ENCODE peak calls at places on chromosomes 2 and 18, in four cellular contexts. Y is AG04450, B is upper lobe of left lung, F is K562. Q is an unnamed sample.
A peak's percentile ranks its signal among the peaks of the same experiment; 100 is the strongest.

GRCh38 chr2:237320801-237321563 is 93.0 kb downstream of the COL6A3 start:
- DNase-seq in Y (no peak), B (no peak), F (no peak), Q (peak; percentile 92)

GRCh38 chr2:185979546-185980071 is 241.0 kb downstream of the FSIP2 start:
- DNase-seq in Y (no peak), B (no peak), F (no peak), Q (no peak)

GRCh38 chr2:210337159-210337558 is 22.2 kb upstream of the MYL1 start:
- DNase-seq in Y (no peak), B (no peak), F (no peak), Q (no peak)

GRCh38 chr18:78160961-78161656 is 818.5 kb upstream of the SALL3 start:
- DNase-seq in Y (no peak), B (no peak), F (no peak), Q (no peak)

GRCh38 chr18:1659190-1659589 is 754.5 kb downstream of the ADCYAP1 start:
- DNase-seq in Y (no peak), B (peak; percentile 76), F (no peak), Q (no peak)

GRCh38 chr2:17171446-17172049 is 346.7 kb downstream of the RAD51AP2 start:
- DNase-seq in Y (no peak), B (no peak), F (peak; percentile 14), Q (no peak)

GRCh38 chr18:63994783-63995399 is 25.0 kb downstream of the SERPINB8 start:
- DNase-seq in Y (peak; percentile 34), B (peak; percentile 52), F (peak; percentile 30), Q (peak; percentile 35)

GRCh38 chr2:106845716-106846115 is 40.3 kb downstream of the ST6GAL2 start:
- DNase-seq in Y (no peak), B (no peak), F (no peak), Q (no peak)

GRCh38 chr2:197878792-197879191 is 74.4 kb downstream of the PLCL1 start:
- DNase-seq in Y (no peak), B (no peak), F (no peak), Q (no peak)

GRCh38 chr18:27785815-27786537 is 391.0 kb downstream of the CDH2 start:
- DNase-seq in Y (no peak), B (peak; percentile 21), F (no peak), Q (no peak)

GRCh38 chr2:219104107-219105050 is 43.7 kb upstream of the IHH start:
- DNase-seq in Y (no peak), B (no peak), F (peak; percentile 31), Q (no peak)

GRCh38 chr18:72086421-72086820 is 457.7 kb downstream of the CBLN2 start:
- DNase-seq in Y (no peak), B (no peak), F (no peak), Q (no peak)

GRCh38 chr2:3237501-3237889 is 140.1 kb downstream of the EIPR1 start:
- DNase-seq in Y (no peak), B (no peak), F (no peak), Q (no peak)

GRCh38 chr18:2147866-2148265 is 423.4 kb downstream of the METTL4 start:
- DNase-seq in Y (no peak), B (no peak), F (no peak), Q (peak; percentile 63)

GRCh38 chr2:231016576-231017249 is 20.6 kb upstream of the C2orf72 start:
- DNase-seq in Y (no peak), B (no peak), F (no peak), Q (no peak)

GRCh38 chr2:39530423-39530866 is 93.4 kb upstream of the MAP4K3 start:
- DNase-seq in Y (no peak), B (no peak), F (no peak), Q (no peak)

GRCh38 chr2:36733215-36733614 is 36.7 kb downstream of the VIT start:
- DNase-seq in Y (no peak), B (no peak), F (no peak), Q (no peak)

GRCh38 chr2:135797497-135798274 is 39.3 kb downstream of the LCT start:
- DNase-seq in Y (peak; percentile 61), B (peak; percentile 84), F (peak; percentile 81), Q (peak; percentile 71)

GRCh38 chr18:13452448-13452811 is 233.9 kb downstream of the LDLRAD4 start:
- DNase-seq in Y (no peak), B (no peak), F (no peak), Q (peak; percentile 74)

GRCh38 chr2:219453691-219454131 is 19.1 kb downstream of the SPEG start:
- DNase-seq in Y (peak; percentile 87), B (no peak), F (no peak), Q (peak; percentile 98)

GRCh38 chr2:168183308-168183997 is 63.9 kb downstream of the STK39 start:
- DNase-seq in Y (no peak), B (no peak), F (no peak), Q (no peak)

GRCh38 chr2:199457147-199458016 is at the start of gene SATB2:
- DNase-seq in Y (no peak), B (no peak), F (peak; percentile 62), Q (no peak)

GRCh38 chr2:231034291-231034882 is 2.9 kb upstream of the C2orf72 start:
- DNase-seq in Y (no peak), B (no peak), F (no peak), Q (no peak)

GRCh38 chr2:37080674-37081073 is 3.5 kb downstream of the HEATR5B start:
- DNase-seq in Y (no peak), B (no peak), F (no peak), Q (no peak)

GRCh38 chr2:31294230-31294629 is 60.3 kb downstream of the EHD3 start:
- DNase-seq in Y (no peak), B (no peak), F (no peak), Q (no peak)

GRCh38 chr2:67437132-67437531 is 40.0 kb downstream of the ETAA1 start:
- DNase-seq in Y (no peak), B (no peak), F (no peak), Q (no peak)

GRCh38 chr2:165471349-165471975 is 2.0 kb downstream of the CSRNP3 start:
- DNase-seq in Y (no peak), B (no peak), F (no peak), Q (no peak)

GRCh38 chr2:238091426-238092060 is 8.6 kb upstream of the ESPNL start:
- DNase-seq in Y (no peak), B (no peak), F (no peak), Q (no peak)

GRCh38 chr2:38454081-38454480 is 77.0 kb upstream of the ATL2 start:
- DNase-seq in Y (no peak), B (no peak), F (no peak), Q (no peak)

GRCh38 chr2:184067502-184067901 is 530.8 kb upstream of the ZNF804A start:
- DNase-seq in Y (no peak), B (no peak), F (no peak), Q (no peak)

GRCh38 chr18:69358197-69358895 is 42.3 kb upstream of the DOK6 start:
- DNase-seq in Y (no peak), B (no peak), F (no peak), Q (no peak)

GRCh38 chr2:45707661-45708060 is 56.2 kb downstream of the PRKCE start:
- DNase-seq in Y (no peak), B (no peak), F (no peak), Q (no peak)
- H3K27me3 ChIP-seq in Y (no peaks in the 10 kb centered on the region), B (no peaks in the 10 kb centered on the region), F (peaks cover 16% of the 10 kb centered on the region), Q (no peaks in the 10 kb centered on the region)

GRCh38 chr2:71072492-71072891 is 4.0 kb downstream of the NAGK start:
- DNase-seq in Y (no peak), B (no peak), F (peak; percentile 2), Q (no peak)

GRCh38 chr2:71070294-71071025 is 2.0 kb downstream of the NAGK start:
- DNase-seq in Y (no peak), B (no peak), F (peak; percentile 26), Q (no peak)

GRCh38 chr2:71069376-71069775 is 928 bp downstream of the NAGK start:
- DNase-seq in Y (no peak), B (no peak), F (peak; percentile 2), Q (no peak)

GRCh38 chr2:71073475-71073874 is 5.0 kb downstream of the NAGK start:
- DNase-seq in Y (no peak), B (no peak), F (peak; percentile 2), Q (no peak)

GRCh38 chr2:71071681-71072398 is 3.4 kb downstream of the NAGK start:
- DNase-seq in Y (no peak), B (peak; percentile 47), F (peak; percentile 36), Q (no peak)
- H3K27ac ChIP-seq in Y (no peak overlapping the region), B (peak overlapping the region; percentile 64), F (peak overlapping the region; percentile 34), Q (no peak overlapping the region)

GRCh38 chr2:142306126-142306525 is 175.3 kb upstream of the LRP1B start:
- DNase-seq in Y (no peak), B (no peak), F (no peak), Q (no peak)
- H3K4me3 ChIP-seq in Y (no peak overlapping the region), B (no peak overlapping the region), F (no peak overlapping the region), Q (no peak overlapping the region)

GRCh38 chr2:45170191-45170975 is 161.1 kb upstream of the SIX2 start:
- DNase-seq in Y (no peak), B (no peak), F (no peak), Q (no peak)
- H3K27me3 ChIP-seq in Y (peaks cover 51% of the 10 kb centered on the region), B (peaks cover 37% of the 10 kb centered on the region), F (peaks cover 20% of the 10 kb centered on the region), Q (no peaks in the 10 kb centered on the region)

GRCh38 chr2:61949458-61950107 is 44.1 kb downstream of the COMMD1 start:
- DNase-seq in Y (no peak), B (no peak), F (no peak), Q (no peak)

GRCh38 chr2:61950133-61950560 is 44.7 kb downstream of the COMMD1 start:
- DNase-seq in Y (no peak), B (no peak), F (no peak), Q (no peak)

GRCh38 chr2:61952291-61952690 is 46.8 kb downstream of the COMMD1 start:
- DNase-seq in Y (no peak), B (no peak), F (no peak), Q (no peak)

GRCh38 chr2:61951876-61952275 is 46.4 kb downstream of the COMMD1 start:
- DNase-seq in Y (no peak), B (no peak), F (no peak), Q (no peak)

DNA sequence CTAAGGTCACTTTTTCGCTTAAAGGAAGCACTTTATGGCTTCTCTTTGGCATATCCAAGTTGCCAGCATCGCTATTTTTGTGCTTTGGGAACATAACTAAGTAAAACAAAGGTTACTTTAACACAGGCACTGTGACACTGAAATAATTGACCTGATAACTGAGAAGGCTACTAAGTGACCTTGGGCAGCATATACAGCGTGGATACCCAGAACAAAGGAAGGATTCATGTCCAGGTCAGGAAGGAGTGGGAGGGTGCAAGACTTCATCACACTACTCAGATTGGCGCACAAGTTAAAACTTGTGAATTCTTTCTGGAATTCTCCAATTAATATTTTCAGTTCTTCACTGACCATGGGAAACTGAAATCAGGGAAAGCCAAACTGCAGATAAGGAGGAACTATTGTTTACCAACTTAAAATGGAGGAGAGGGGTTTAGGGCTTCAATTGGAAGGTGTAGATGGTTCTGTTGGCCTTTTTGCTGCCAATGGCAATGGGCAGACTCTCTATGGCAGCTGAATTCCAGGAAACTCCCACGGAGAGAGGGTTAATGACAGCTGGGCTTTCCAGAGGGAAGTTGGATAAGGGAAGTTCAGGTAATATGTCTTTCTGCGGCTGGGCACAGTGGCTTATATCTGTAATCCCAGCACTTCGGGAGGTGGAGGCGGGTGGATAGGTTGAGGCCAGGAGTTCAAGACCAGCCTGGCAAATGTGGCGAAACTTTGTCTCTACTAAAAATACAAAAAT is 45.3 kb downstream of the COMMD1 start:
- DNase-seq in Y (no peak), B (no peak), F (no peak), Q (no peak)
- H3K27ac ChIP-seq in Y (no peak overlapping the region), B (no peak overlapping the region), F (no peak overlapping the region), Q (peak overlapping the region; percentile 58)

DNA sequence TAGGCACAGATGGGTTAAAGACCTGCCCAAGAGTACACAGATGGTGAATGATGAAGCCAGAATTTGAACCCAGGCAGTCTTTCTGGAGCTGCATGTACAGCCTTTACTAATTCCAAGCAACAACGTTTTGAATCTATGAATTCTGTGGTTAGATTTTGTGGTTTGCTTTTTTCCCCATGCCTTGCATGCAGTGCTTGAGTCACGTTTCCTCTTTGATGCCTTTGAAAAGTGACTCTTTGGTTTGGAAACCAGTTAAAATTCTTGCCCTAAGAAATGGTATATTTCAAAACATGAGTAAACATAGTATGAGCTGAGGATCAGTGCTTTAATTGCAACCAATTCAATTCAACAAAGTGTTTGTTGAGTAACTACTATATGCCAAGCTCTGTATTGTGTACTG is 48.2 kb upstream of the PPM1B start:
- DNase-seq in Y (peak; percentile 71), B (no peak), F (no peak), Q (no peak)
- H3K4me3 ChIP-seq in Y (no peak overlapping the region), B (no peak overlapping the region), F (no peak overlapping the region), Q (no peak overlapping the region)